ENCODE peak calls at places on chromosomes 12 and 14, in ten cellular contexts. P is central memory CD4-positive, alpha-beta T cell; M is NCI-H1417 treated with DMSO at 0.1 percent for 48 hours; S is frontal cortex; R is SW480; Y is stimulated activated CD4-positive, alpha-beta T cell treated with anti-CD3 and anti-CD28 coated beads, Interleukin-15, amount 100 ng/mL, for 1 hour; U is adrenal gland; B is Kasumi-1; N is right cardiac atrium; T is ascending aorta. E is an unnamed sample.

GRCh38 chr12:753401-754237 is 1.2 kb downstream of the WNK1 start:
- DNase-seq in M (no peak), Y (peak; percentile 11), T (peak; percentile 81), S (no peak), U (peak; percentile 62), P (peak; percentile 41), R (peak; percentile 53), B (no peak), N (peak; percentile 85), E (no peak)

GRCh38 chr12:65908147-65908546 is 83.9 kb downstream of the HMGA2 start:
- DNase-seq in R (no peak), U (no peak), N (no peak), S (no peak), M (no peak), B (no peak), Y (no peak), T (no peak), P (no peak), E (no peak)

GRCh38 chr12:75130811-75131210 is 78.8 kb downstream of the KCNC2 start:
- DNase-seq in U (no peak), P (no peak), B (no peak), N (no peak), T (no peak), S (no peak), R (no peak), M (peak; percentile 9), Y (no peak), E (no peak)

GRCh38 chr12:64556231-64556630 is 54.1 kb upstream of the RASSF3 start:
- DNase-seq in N (no peak), S (no peak), B (no peak), M (no peak), R (no peak), Y (no peak), P (no peak), U (no peak), T (no peak), E (no peak)

GRCh38 chr14:20501346-20501745 is 4.0 kb upstream of the RNASE10 start:
- DNase-seq in T (no peak), P (no peak), R (no peak), M (no peak), S (no peak), B (no peak), Y (no peak), N (no peak), U (no peak), E (no peak)

GRCh38 chr14:45699451-45699850 is 446.4 kb upstream of the MIS18BP1 start:
- DNase-seq in M (no peak), B (no peak), S (no peak), P (no peak), T (no peak), N (no peak), R (no peak), U (no peak), Y (no peak), E (no peak)

GRCh38 chr12:46771268-46771837 is 54.4 kb downstream of the SLC38A4 start:
- DNase-seq in P (no peak), B (no peak), U (no peak), Y (no peak), N (no peak), R (no peak), M (no peak), S (no peak), T (no peak), E (no peak)

GRCh38 chr14:103801459-103801858 is 45.9 kb downstream of the PPP1R13B start:
- DNase-seq in Y (no peak), S (no peak), R (no peak), U (no peak), N (no peak), P (no peak), M (no peak), B (no peak), T (no peak), E (no peak)

GRCh38 chr12:75322464-75322863 is 7.7 kb downstream of the CAPS2 start:
- DNase-seq in S (no peak), R (no peak), Y (no peak), M (no peak), N (no peak), U (no peak), B (no peak), P (no peak), T (no peak), E (no peak)

GRCh38 chr14:69687963-69688649 is 76.7 kb downstream of the SUSD6 start:
- DNase-seq in Y (no peak), R (no peak), P (no peak), U (no peak), B (no peak), S (no peak), N (no peak), M (no peak), T (no peak), E (no peak)

GRCh38 chr14:101075801-101076413 is 172.4 kb upstream of the RTL1 start:
- DNase-seq in Y (no peak), S (no peak), B (no peak), P (no peak), N (no peak), M (no peak), T (peak; percentile 37), U (peak; percentile 18), R (no peak), E (no peak)

GRCh38 chr14:99910337-99911268 is 117.4 kb downstream of the EML1 start:
- DNase-seq in S (no peak), Y (no peak), T (no peak), M (no peak), U (no peak), P (no peak), B (no peak), R (no peak), N (no peak), E (no peak)

GRCh38 chr14:48350971-48351370 is 675.6 kb upstream of the MDGA2 start:
- DNase-seq in N (no peak), M (no peak), R (peak; percentile 13), P (no peak), U (no peak), B (no peak), Y (no peak), T (no peak), S (no peak), E (no peak)

GRCh38 chr12:102824218-102824835 is 92.7 kb downstream of the PAH start:
- DNase-seq in M (no peak), B (no peak), P (no peak), T (no peak), S (no peak), R (peak; percentile 2), U (peak; percentile 37), Y (no peak), N (peak; percentile 78), E (peak; percentile 16)

GRCh38 chr14:91048256-91048655 is 12.2 kb downstream of the RPS6KA5 start:
- DNase-seq in U (no peak), T (no peak), P (no peak), N (no peak), R (no peak), Y (no peak), M (no peak), B (peak; percentile 42), S (no peak), E (no peak)

GRCh38 chr14:95850429-95850828 is 26.2 kb upstream of the TUNAR start:
- DNase-seq in R (no peak), P (no peak), T (no peak), Y (no peak), U (no peak), M (no peak), S (no peak), N (no peak), B (no peak), E (no peak)

GRCh38 chr12:125418902-125419564 is 353.8 kb downstream of the AACS start:
- DNase-seq in P (no peak), M (no peak), N (no peak), R (no peak), U (no peak), B (no peak), T (no peak), Y (no peak), S (no peak), E (no peak)

GRCh38 chr12:105539735-105540134 is 209.2 kb downstream of the C12orf75 start:
- DNase-seq in R (no peak), N (no peak), B (no peak), P (no peak), S (no peak), M (no peak), U (no peak), T (no peak), Y (no peak), E (no peak)

GRCh38 chr14:79334272-79334671 is 877.0 kb downstream of the DIO2 start:
- DNase-seq in P (no peak), N (no peak), B (no peak), R (no peak), S (no peak), T (no peak), Y (no peak), U (no peak), M (no peak), E (no peak)

GRCh38 chr12:50351120-50352043 is 45.0 kb downstream of the FAM186A start:
- DNase-seq in R (no peak), Y (no peak), S (no peak), N (peak; percentile 67), B (no peak), T (no peak), U (peak; percentile 32), M (no peak), P (no peak), E (no peak)

GRCh38 chr12:20798561-20798960 is 11.9 kb upstream of the SLCO1B3 start:
- DNase-seq in M (no peak), R (peak; percentile 46), P (no peak), U (no peak), T (no peak), N (no peak), Y (no peak), B (peak; percentile 5), S (no peak), E (no peak)

GRCh38 chr14:61553730-61554641 is 141.3 kb upstream of the HIF1A start:
- DNase-seq in T (peak; percentile 74), R (no peak), U (peak; percentile 63), P (no peak), B (no peak), N (no peak), M (no peak), Y (no peak), S (no peak), E (no peak)

GRCh38 chr12:39368096-39368495 is 74.8 kb downstream of the KIF21A start:
- DNase-seq in U (no peak), T (no peak), R (no peak), P (no peak), B (no peak), N (no peak), S (no peak), Y (no peak), M (no peak), E (no peak)

GRCh38 chr14:38425324-38425976 is 169.6 kb upstream of the CLEC14A start:
- DNase-seq in M (no peak), S (no peak), B (no peak), U (no peak), P (no peak), T (no peak), Y (no peak), N (peak; percentile 21), R (no peak), E (no peak)

GRCh38 chr12:116958402-116959197 is 47.9 kb downstream of the FBXW8 start:
- DNase-seq in M (no peak), T (no peak), N (no peak), S (no peak), R (no peak), Y (no peak), P (no peak), B (no peak), U (no peak), E (no peak)

GRCh38 chr12:2526371-2526770 is 268.4 kb upstream of the FKBP4 start:
- DNase-seq in R (no peak), T (no peak), M (no peak), U (no peak), B (no peak), P (no peak), Y (no peak), S (no peak), N (no peak), E (no peak)

GRCh38 chr12:66678640-66679268 is at the start of gene GRIP1:
- DNase-seq in T (no peak), N (no peak), B (no peak), R (no peak), Y (no peak), M (no peak), S (no peak), P (no peak), U (no peak), E (no peak)

GRCh38 chr12:95277139-95277538 is 59.5 kb downstream of the VEZT start:
- DNase-seq in M (no peak), T (no peak), S (no peak), U (no peak), R (no peak), P (no peak), B (no peak), Y (no peak), N (no peak), E (no peak)